ENCODE peak calls at places on chromosome 17, in ten cellular contexts. D, S, O, C, U, V, F, Z, H and N are unnamed samples.

GRCh38 chr17:70375406-70375805 is 206.1 kb downstream of the KCNJ2 start:
- DNase-seq in D (no peak), S (no peak), O (peak), C (peak), U (no peak), V (no peak), F (no peak), Z (no peak), H (no peak), N (no peak)

GRCh38 chr17:42131971-42132370 is 9.4 kb downstream of the HSPB9 start:
- DNase-seq in D (no peak), S (no peak), O (no peak), C (no peak), U (no peak), V (no peak), F (no peak), Z (no peak), H (no peak), N (no peak)

GRCh38 chr17:82898976-82899514 is 59.2 kb upstream of the ZNF750 start:
- DNase-seq in D (no peak), S (no peak), O (no peak), C (no peak), U (no peak), V (no peak), F (no peak), Z (no peak), H (no peak), N (no peak)

GRCh38 chr17:81364278-81365147 is 30.7 kb upstream of the BAHCC1 start:
- DNase-seq in D (no peak), S (no peak), O (no peak), C (peak), U (no peak), V (no peak), F (no peak), Z (no peak), H (no peak), N (no peak)

GRCh38 chr17:27466748-27467375 is 10.6 kb downstream of the KSR1 start:
- DNase-seq in D (no peak), S (no peak), O (no peak), C (no peak), U (no peak), V (no peak), F (no peak), Z (peak), H (no peak), N (no peak)

GRCh38 chr17:40778466-40778865 is 3.9 kb downstream of the KRT27 start:
- DNase-seq in D (no peak), S (no peak), O (no peak), C (no peak), U (no peak), V (no peak), F (no peak), Z (no peak), H (no peak), N (no peak)

GRCh38 chr17:31068291-31068690 is 26.5 kb upstream of the NF1 start:
- DNase-seq in D (no peak), S (no peak), O (peak), C (peak), U (no peak), V (peak), F (no peak), Z (peak), H (no peak), N (peak)

GRCh38 chr17:77496831-77497577 is 356.2 kb downstream of the SEC14L1 start:
- DNase-seq in D (no peak), S (no peak), O (no peak), C (no peak), U (no peak), V (no peak), F (no peak), Z (no peak), H (no peak), N (no peak)

GRCh38 chr17:222172-222571 is 40.7 kb upstream of the DOC2B start:
- DNase-seq in D (no peak), S (no peak), O (no peak), C (no peak), U (no peak), V (no peak), F (no peak), Z (no peak), H (no peak), N (no peak)

GRCh38 chr17:79925242-79925957 is 86.2 kb upstream of the CBX4 start:
- DNase-seq in D (peak), S (no peak), O (no peak), C (peak), U (no peak), V (no peak), F (no peak), Z (no peak), H (no peak), N (no peak)

GRCh38 chr17:76033139-76033538 is 6.0 kb upstream of the EVPL start:
- DNase-seq in D (no peak), S (no peak), O (no peak), C (no peak), U (no peak), V (no peak), F (no peak), Z (no peak), H (no peak), N (no peak)

GRCh38 chr17:1216209-1216937 is 36.6 kb upstream of the ABR start:
- DNase-seq in D (no peak), S (no peak), O (no peak), C (no peak), U (no peak), V (no peak), F (no peak), Z (no peak), H (no peak), N (no peak)

GRCh38 chr17:45223541-45224528 is 2.1 kb downstream of the FMNL1 start:
- DNase-seq in D (no peak), S (no peak), O (no peak), C (no peak), U (peak), V (no peak), F (no peak), Z (peak), H (no peak), N (no peak)

GRCh38 chr17:9576521-9577401 is at the start of gene CFAP52:
- DNase-seq in D (peak), S (peak), O (peak), C (peak), U (peak), V (peak), F (peak), Z (peak), H (peak), N (peak)

GRCh38 chr17:47620503-47621245 is 29.0 kb upstream of the KPNB1 start:
- DNase-seq in D (peak), S (no peak), O (no peak), C (no peak), U (no peak), V (no peak), F (no peak), Z (no peak), H (no peak), N (no peak)

GRCh38 chr17:61398721-61399130 is 917 bp upstream of the TBX2 start:
- DNase-seq in D (no peak), S (no peak), O (no peak), C (no peak), U (no peak), V (no peak), F (no peak), Z (no peak), H (no peak), N (peak)

GRCh38 chr17:17315142-17315821 is 12.1 kb downstream of the NT5M start:
- DNase-seq in D (peak), S (no peak), O (peak), C (no peak), U (no peak), V (no peak), F (peak), Z (no peak), H (no peak), N (no peak)

GRCh38 chr17:488993-489757 is 136.6 kb upstream of the RPH3AL start:
- DNase-seq in D (no peak), S (no peak), O (peak), C (peak), U (peak), V (no peak), F (no peak), Z (no peak), H (no peak), N (peak)